ENCODE peak calls at places on chromosomes 4 and X, in nine cellular contexts. F is fibroblast of pulmonary artery, B is head of caudate nucleus, K is NCI-H2171 treated with DMSO at 0.1 percent for 48 hours, Q is activated B cell treated with CpG ODN at 0.5 μM for 24 hours, T is RWPE1, V is HCEC 1CT, Y is Right ventricle myocardium superior, S is T-cell. C is an unnamed sample.

GRCh38 chr4:155952546-155952945 is 1.1 kb downstream of the CTSO start:
- DNase-seq in F (peak), B (no peak), K (no peak), Q (no peak), T (no peak), V (peak), Y (no peak), S (no peak), C (peak)

GRCh38 chr4:94177822-94178221 is 29.8 kb upstream of the SMARCAD1 start:
- DNase-seq in F (no peak), B (no peak), K (no peak), Q (no peak), T (no peak), V (no peak), Y (no peak), S (no peak), C (no peak)

GRCh38 chrX:103329991-103330390 is at the start of gene TCEAL7:
- DNase-seq in F (peak), B (peak), K (no peak), Q (no peak), T (no peak), V (peak), Y (peak), S (no peak), C (peak)

GRCh38 chr4:7929530-7929951 is 10.1 kb downstream of the AFAP1 start:
- DNase-seq in F (no peak), B (peak), K (no peak), Q (no peak), T (peak), V (no peak), Y (no peak), S (no peak), C (no peak)

GRCh38 chrX:102651968-102652744 is 873 bp downstream of the GPRASP1 start:
- DNase-seq in F (peak), B (peak), K (no peak), Q (no peak), T (no peak), V (peak), Y (no peak), S (peak), C (peak)

GRCh38 chrX:15349046-15349445 is 13.7 kb upstream of the PIGA start:
- DNase-seq in F (peak), B (peak), K (peak), Q (no peak), T (peak), V (peak), Y (no peak), S (no peak), C (peak)

GRCh38 chr4:158771776-158772175 is 3.0 kb downstream of the FNIP2 start:
- DNase-seq in F (no peak), B (no peak), K (no peak), Q (no peak), T (no peak), V (no peak), Y (no peak), S (no peak), C (no peak)

GRCh38 chr4:95290702-95291101 is 258.1 kb downstream of the UNC5C start:
- DNase-seq in F (no peak), B (no peak), K (no peak), Q (no peak), T (no peak), V (no peak), Y (no peak), S (no peak), C (no peak)

GRCh38 chr4:73142995-73143547 is 73.6 kb upstream of the COX18 start:
- DNase-seq in F (no peak), B (no peak), K (no peak), Q (no peak), T (no peak), V (peak), Y (no peak), S (no peak), C (no peak)

GRCh38 chr4:7845493-7846124 is 94.1 kb downstream of the AFAP1 start:
- DNase-seq in F (no peak), B (no peak), K (no peak), Q (no peak), T (no peak), V (no peak), Y (no peak), S (peak), C (no peak)

GRCh38 chr4:16159321-16159720 is 67.0 kb downstream of the TAPT1 start:
- DNase-seq in F (no peak), B (no peak), K (no peak), Q (no peak), T (no peak), V (no peak), Y (no peak), S (no peak), C (no peak)

C was measured in EL.